ENCODE peak calls at places on chromosomes 7 and 10, in nine cellular contexts. I is ACHN; T is stimulated activated CD8-positive, alpha-beta memory T cell treated with anti-CD3 and anti-CD28 coated beads, Interleukin-15, amount 100 ng/mL, for 24 hours; P is IMR-90; W is Calu3; B is cardiac septum; O is A172; E is stimulated activated CD4-positive, alpha-beta T cell treated with anti-CD3 and anti-CD28 coated beads, Interleukin-1b, Interleukin-23, amount 100 ng/mL, for 1 hour; D is nucleus accumbens. L is an unnamed sample.

GRCh38 chr7:36155811-36156361 is 2.8 kb downstream of the EEPD1 start:
- DNase-seq in O (no peak), I (no peak), D (peak), P (peak), T (no peak), W (peak), E (no peak), B (no peak), L (no peak)

GRCh38 chr7:28187012-28187411 is 6.4 kb upstream of the JAZF1 start:
- DNase-seq in D (no peak), P (no peak), W (no peak), E (no peak), O (no peak), B (no peak), I (no peak), T (no peak), L (no peak)

GRCh38 chr7:130380121-130380860 is at the start of gene CPA1:
- DNase-seq in T (no peak), O (peak), E (no peak), P (no peak), B (no peak), I (no peak), D (no peak), W (no peak), L (no peak)

GRCh38 chr10:73501651-73502050 is 5.8 kb upstream of the PPP3CB start:
- DNase-seq in T (no peak), O (peak), P (peak), W (no peak), D (no peak), E (no peak), B (no peak), I (no peak), L (no peak)

GRCh38 chr7:97770845-97771244 is 39.0 kb downstream of the TAC1 start:
- DNase-seq in W (no peak), T (no peak), P (no peak), B (no peak), O (peak), E (no peak), I (no peak), D (no peak), L (no peak)

GRCh38 chr10:15461353-15462108 is 90.4 kb upstream of the FAM171A1 start:
- DNase-seq in T (no peak), I (no peak), P (peak), B (no peak), O (peak), E (no peak), W (peak), D (no peak), L (no peak)

GRCh38 chr7:51011710-51012350 is 229.1 kb upstream of the GRB10 start:
- DNase-seq in W (no peak), D (no peak), P (no peak), E (no peak), O (no peak), T (no peak), B (peak), I (no peak), L (peak)

GRCh38 chr10:102610499-102610898 is 33.8 kb upstream of the TRIM8 start:
- DNase-seq in E (no peak), B (no peak), P (no peak), O (no peak), I (no peak), W (no peak), T (no peak), D (no peak), L (peak)

GRCh38 chr10:77798940-77799339 is 127.6 kb downstream of the DLG5 start:
- DNase-seq in E (no peak), B (no peak), I (no peak), O (no peak), D (no peak), W (no peak), P (peak), T (no peak), L (no peak)

GRCh38 chr10:4242561-4243035 is 457.6 kb upstream of the KLF6 start:
- DNase-seq in P (peak), E (no peak), B (no peak), T (no peak), O (peak), W (no peak), D (no peak), I (no peak), L (peak)

GRCh38 chr10:119217937-119218579 is 10.7 kb downstream of the GRK5 start:
- DNase-seq in P (peak), E (no peak), B (no peak), W (no peak), D (no peak), T (no peak), I (no peak), O (no peak), L (no peak)